ENCODE peak calls at places on chromosomes 4 and X, in ten cellular contexts. Y is tibial artery; T is left ventricle myocardium inferior; I is Panc1; Q is HL-60; K is esophagus squamous epithelium; F is suprapubic skin; M is CD8-positive, alpha-beta T cell; C is brain microvascular endothelial cell; N is body of pancreas. G is an unnamed sample.

GRCh38 chrX:118726887-118727685 is at the start of gene IL13RA1:
- DNase-seq in Y (peak), T (peak), I (peak), Q (peak), K (no peak), F (peak), M (no peak), C (peak), N (peak), G (peak)

GRCh38 chrX:156001001-156001666 is 3.6 kb downstream of the IL9R start:
- DNase-seq in Y (no peak), T (no peak), I (no peak), Q (no peak), K (no peak), F (no peak), M (no peak), C (no peak), N (no peak), G (peak)

GRCh38 chrX:26613951-26614350 is 398.0 kb downstream of the MAGEB5 start:
- DNase-seq in Y (no peak), T (no peak), I (no peak), Q (no peak), K (no peak), F (no peak), M (no peak), C (peak), N (no peak), G (no peak)

GRCh38 chr4:42152507-42153504 is at the start of gene BEND4:
- DNase-seq in Y (no peak), T (no peak), I (no peak), Q (no peak), K (no peak), F (no peak), M (no peak), C (no peak), N (no peak), G (no peak)

GRCh38 chr4:84652478-84652877 is 69.6 kb downstream of the CDS1 start:
- DNase-seq in Y (no peak), T (no peak), I (no peak), Q (no peak), K (no peak), F (no peak), M (no peak), C (no peak), N (no peak), G (no peak)

GRCh38 chr4:185128272-185129119 is 14.6 kb upstream of the SLC25A4 start:
- DNase-seq in Y (no peak), T (peak), I (no peak), Q (no peak), K (no peak), F (no peak), M (peak), C (no peak), N (peak), G (peak)

GRCh38 chr4:4204401-4204745 is 22.4 kb downstream of the OTOP1 start:
- DNase-seq in Y (no peak), T (no peak), I (no peak), Q (no peak), K (no peak), F (no peak), M (no peak), C (no peak), N (no peak), G (no peak)

GRCh38 chr4:26420903-26421302 is 69.4 kb downstream of the CCKAR start:
- DNase-seq in Y (no peak), T (no peak), I (no peak), Q (no peak), K (no peak), F (no peak), M (no peak), C (no peak), N (no peak), G (no peak)

GRCh38 chrX:22135994-22136684 is 104.0 kb downstream of the PHEX start:
- DNase-seq in Y (peak), T (no peak), I (no peak), Q (peak), K (no peak), F (no peak), M (no peak), C (no peak), N (peak), G (peak)

GRCh38 chr4:14023036-14023435 is 395.5 kb upstream of the BOD1L1 start:
- DNase-seq in Y (no peak), T (no peak), I (no peak), Q (no peak), K (no peak), F (no peak), M (no peak), C (peak), N (no peak), G (peak)

GRCh38 chr4:167117273-167117672 is 117.0 kb downstream of the SPOCK3 start:
- DNase-seq in Y (no peak), T (no peak), I (no peak), Q (no peak), K (no peak), F (no peak), M (no peak), C (no peak), N (no peak), G (no peak)

GRCh38 chr4:155780773-155781172 is 22.0 kb downstream of the GUCY1B1 start:
- DNase-seq in Y (no peak), T (no peak), I (no peak), Q (no peak), K (no peak), F (no peak), M (no peak), C (no peak), N (no peak), G (no peak)

GRCh38 chr4:6847134-6847533 is 62.5 kb upstream of the TBC1D14 start:
- DNase-seq in Y (no peak), T (no peak), I (no peak), Q (no peak), K (no peak), F (no peak), M (no peak), C (no peak), N (no peak), G (peak)

GRCh38 chr4:10098770-10099139 is 17.8 kb downstream of the WDR1 start:
- DNase-seq in Y (no peak), T (no peak), I (no peak), Q (no peak), K (no peak), F (no peak), M (no peak), C (peak), N (no peak), G (peak)

GRCh38 chr4:119027815-119028214 is 107.8 kb upstream of the MYOZ2 start:
- DNase-seq in Y (no peak), T (no peak), I (no peak), Q (no peak), K (no peak), F (no peak), M (no peak), C (no peak), N (no peak), G (no peak)

GRCh38 chrX:13875572-13875971 is 58.7 kb upstream of the GPM6B start:
- DNase-seq in Y (no peak), T (no peak), I (no peak), Q (no peak), K (no peak), F (no peak), M (no peak), C (no peak), N (no peak), G (no peak)

DNA sequence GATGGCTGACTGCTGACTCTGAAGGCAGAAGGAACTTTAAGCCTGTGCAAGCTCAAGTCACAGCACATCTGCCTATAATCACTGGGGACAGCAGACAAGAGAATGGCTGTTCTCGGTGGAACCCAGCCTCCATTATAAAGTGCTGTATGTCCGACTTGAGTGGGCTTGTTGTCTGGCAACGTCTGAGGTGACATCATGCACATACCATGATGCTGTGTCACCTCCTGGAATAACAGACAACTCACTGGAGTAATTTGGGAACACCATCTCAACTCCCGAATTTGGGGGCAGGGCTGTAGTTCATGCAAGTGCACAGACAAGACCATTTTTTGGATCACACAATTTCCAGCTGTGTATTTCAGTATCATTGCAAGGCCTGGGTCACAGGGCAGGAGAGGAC is 59.8 kb upstream of the GPM6B start:
- DNase-seq in Y (no peak), T (no peak), I (no peak), Q (no peak), K (no peak), F (no peak), M (no peak), C (peak), N (no peak), G (peak)
- H3K27ac ChIP-seq in Y (no peak), T (no peak), I (no peak), Q (no peak), K (no peak), F (no peak), M (no peak), C (no peak), N (no peak), G (peak)

DNA sequence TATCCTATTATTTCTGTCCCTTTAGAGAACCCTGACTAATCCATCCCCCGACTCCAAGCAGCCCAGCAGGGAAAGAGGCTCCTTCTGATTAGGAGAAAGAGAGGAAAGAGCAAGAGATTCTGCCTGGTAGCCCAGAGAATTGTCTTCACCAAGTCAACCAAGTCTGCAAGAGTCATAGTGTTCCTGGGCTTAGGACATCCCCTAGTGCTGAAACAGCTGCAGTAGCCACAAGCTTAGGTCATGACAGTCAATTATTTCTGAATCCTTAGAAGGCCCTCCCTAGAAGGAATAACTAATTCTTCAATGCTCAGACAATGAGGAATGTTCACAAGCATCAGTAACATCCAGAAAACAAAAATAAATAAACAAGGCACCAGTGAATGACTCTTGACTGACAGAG is 480.3 kb upstream of the GRIA3 start:
- DNase-seq in Y (no peak), T (no peak), I (no peak), Q (no peak), K (no peak), F (no peak), M (no peak), C (no peak), N (no peak), G (no peak)
- TF ChIP-seq CTCF in Y (no peak), T (no peak), I (no peak), Q (no peak), K (no peak), F (no peak), M (no peak), C (peak), N (no peak), G (peak)

DNA sequence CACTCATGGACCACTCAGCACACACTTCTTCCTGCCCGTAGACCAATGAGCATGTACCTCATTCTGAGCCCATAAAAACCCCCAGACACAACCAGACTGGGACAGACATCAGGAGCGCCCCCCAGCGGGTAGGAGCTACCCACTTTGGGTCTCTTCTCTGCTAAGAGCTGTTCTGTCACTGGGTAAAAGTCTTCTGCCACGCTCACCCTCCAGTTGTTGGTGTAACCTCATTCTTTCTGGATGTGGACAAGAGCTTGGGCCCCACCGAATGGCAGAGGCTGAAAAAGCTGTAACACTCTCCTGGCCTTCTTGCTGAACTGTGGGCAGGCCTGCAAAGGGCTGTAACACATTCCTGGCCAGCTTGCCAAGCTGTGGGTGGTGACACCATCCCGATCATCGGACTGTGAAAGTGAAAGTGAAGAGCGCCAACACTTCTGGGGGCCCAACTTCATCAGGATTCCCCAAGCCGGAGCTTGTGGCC is 137.6 kb downstream of the TECRL start:
- DNase-seq in Y (no peak), T (peak), I (no peak), Q (no peak), K (no peak), F (no peak), M (no peak), C (no peak), N (no peak), G (peak)
- H3K4me3 ChIP-seq in Y (no peak), T (peak), I (peak), Q (no peak), K (no peak), F (peak), M (no peak), C (no peak), N (no peak), G (no peak)

GRCh38 chr4:48127882-48128394 is 6.1 kb downstream of the TXK start:
- DNase-seq in Y (peak), T (peak), I (peak), Q (peak), K (peak), F (no peak), M (peak), C (peak), N (peak), G (peak)
- H3K27ac ChIP-seq in Y (peak), T (peak), I (no peak), Q (peak), K (no peak), F (no peak), M (peak), C (peak), N (peak), G (peak)

GRCh38 chr4:54542119-54542438 is 115.7 kb upstream of the KIT start:
- DNase-seq in Y (no peak), T (no peak), I (no peak), Q (no peak), K (no peak), F (no peak), M (no peak), C (peak), N (no peak), G (no peak)

GRCh38 chr4:54542540-54543041 is 115.2 kb upstream of the KIT start:
- DNase-seq in Y (no peak), T (no peak), I (no peak), Q (no peak), K (no peak), F (no peak), M (no peak), C (peak), N (no peak), G (no peak)

GRCh38 chr4:54540931-54541330 is 116.8 kb upstream of the KIT start:
- DNase-seq in Y (no peak), T (no peak), I (no peak), Q (no peak), K (no peak), F (no peak), M (no peak), C (no peak), N (no peak), G (peak)

GRCh38 chr4:54541426-54542118 is 116.2 kb upstream of the KIT start:
- DNase-seq in Y (no peak), T (no peak), I (no peak), Q (no peak), K (no peak), F (no peak), M (no peak), C (peak), N (no peak), G (no peak)

DNA sequence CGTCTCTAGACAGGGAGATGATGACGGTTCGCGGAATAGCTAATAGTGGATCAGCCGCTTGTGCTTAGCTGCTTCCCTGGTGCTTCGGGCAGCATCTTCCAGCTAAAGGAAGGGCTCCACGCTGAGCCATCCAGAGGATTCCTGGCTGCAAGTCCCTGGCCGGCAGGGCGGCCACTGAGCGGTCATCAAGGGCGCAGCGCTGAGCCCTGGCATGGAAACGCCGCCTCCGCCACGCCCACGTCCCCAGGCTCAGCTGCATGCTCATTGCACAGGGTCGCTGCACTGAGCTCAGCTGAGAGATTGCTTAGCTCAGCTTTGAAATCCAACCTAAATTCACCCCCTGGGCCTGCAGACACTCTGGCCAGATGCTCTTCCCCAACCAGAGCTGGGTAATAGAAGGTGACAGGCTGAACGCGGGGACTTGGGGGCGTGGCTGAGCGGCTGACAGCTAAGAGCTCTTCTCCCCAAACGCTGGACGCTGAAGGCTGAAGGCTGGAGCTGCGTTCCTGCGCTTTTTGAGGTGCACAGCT is 118.2 kb upstream of the KIT start:
- DNase-seq in Y (peak), T (peak), I (no peak), Q (no peak), K (no peak), F (peak), M (no peak), C (peak), N (peak), G (peak)
- TF ChIP-seq CTCF in Y (no peak), T (peak), I (no peak), Q (no peak), K (no peak), F (no peak), M (no peak), C (peak), N (no peak), G (no peak)

G was measured in osteoblast.